ENCODE peak calls at places on chromosomes 6 and 20, in six cellular contexts. G is GM23248, X is fibroblast of lung, K is SK-N-SH, S is GM12878, W is OCI-LY7. Z is an unnamed sample.

GRCh38 chr6:44481056-44481455 is 93.5 kb downstream of the CDC5L start:
- DNase-seq in S (no peak), X (no peak), W (no peak), K (no peak), G (no peak), Z (no peak)

GRCh38 chr6:16712250-16712930 is 48.9 kb downstream of the ATXN1 start:
- DNase-seq in X (no peak), S (no peak), W (no peak), G (no peak), K (no peak), Z (no peak)

GRCh38 chr6:54935739-54936138 is 89.2 kb downstream of the FAM83B start:
- DNase-seq in W (no peak), X (peak), K (no peak), S (no peak), G (peak), Z (no peak)

GRCh38 chr6:134480593-134480992 is 162.7 kb upstream of the SGK1 start:
- DNase-seq in G (peak), S (no peak), W (no peak), X (peak), K (no peak), Z (no peak)

GRCh38 chr20:47717421-47717820 is 67.9 kb downstream of the SULF2 start:
- DNase-seq in K (no peak), X (no peak), G (no peak), S (no peak), W (no peak), Z (no peak)

GRCh38 chr6:138600726-138601125 is 101.4 kb upstream of the NHSL1 start:
- DNase-seq in S (no peak), W (no peak), X (peak), G (peak), K (no peak), Z (no peak)

GRCh38 chr6:56984374-56984773 is 29.5 kb downstream of the BEND6 start:
- DNase-seq in G (peak), X (peak), K (no peak), W (no peak), S (no peak), Z (no peak)

GRCh38 chr6:161837854-161838253 is 564.0 kb upstream of the AGPAT4 start:
- DNase-seq in G (no peak), S (no peak), X (peak), W (no peak), K (no peak), Z (no peak)

GRCh38 chr6:170137176-170137891 is 153.5 kb downstream of the DLL1 start:
- DNase-seq in W (no peak), G (peak), S (no peak), X (no peak), K (no peak), Z (peak)

GRCh38 chr6:16440656-16441212 is 202.3 kb downstream of the GMPR start:
- DNase-seq in X (no peak), W (no peak), G (no peak), K (no peak), S (no peak), Z (no peak)

GRCh38 chr6:32972353-32973143 is 4.2 kb downstream of the BRD2 start:
- DNase-seq in K (peak), G (peak), X (no peak), W (peak), S (no peak), Z (peak)

GRCh38 chr6:115310156-115310555 is 750.5 kb downstream of the FRK start:
- DNase-seq in S (no peak), W (no peak), G (no peak), X (no peak), K (no peak), Z (no peak)

GRCh38 chr6:71544028-71544427 is 255.4 kb downstream of the OGFRL1 start:
- DNase-seq in K (no peak), S (no peak), X (peak), G (peak), W (no peak), Z (no peak)

GRCh38 chr6:129605095-129605494 is 104.9 kb downstream of the ARHGAP18 start:
- DNase-seq in X (no peak), G (no peak), S (no peak), W (no peak), K (no peak), Z (no peak)

GRCh38 chr20:2955257-2955950 is 82.1 kb downstream of the PTPRA start:
- DNase-seq in G (peak), W (no peak), S (no peak), K (no peak), X (no peak), Z (no peak)

GRCh38 chr6:111590209-111590955 is 15.3 kb downstream of the TRAF3IP2 start:
- DNase-seq in G (peak), X (no peak), K (no peak), W (no peak), S (no peak), Z (no peak)

GRCh38 chr6:57159127-57159526 is 13.0 kb upstream of the BAG2 start:
- DNase-seq in S (no peak), X (no peak), K (no peak), G (no peak), W (no peak), Z (no peak)

GRCh38 chr6:43667245-43668150 is 20.1 kb downstream of the MRPS18A start:
- DNase-seq in X (peak), S (no peak), W (peak), K (peak), G (peak), Z (peak)

GRCh38 chr6:87944541-87944954 is 103.1 kb upstream of the SPACA1 start:
- DNase-seq in W (peak), G (peak), X (peak), K (peak), S (no peak), Z (peak)

GRCh38 chr6:125942677-125943527 is 13.7 kb upstream of the HINT3 start:
- DNase-seq in G (peak), W (no peak), X (peak), K (no peak), S (no peak), Z (peak)

GRCh38 chr6:158518196-158519127 is 41.4 kb upstream of the TMEM181 start:
- DNase-seq in W (peak), K (peak), X (peak), G (peak), S (peak), Z (peak)

GRCh38 chr6:168525114-168525513 is 84.1 kb downstream of the SMOC2 start:
- DNase-seq in X (no peak), K (no peak), G (no peak), S (no peak), W (no peak), Z (no peak)

GRCh38 chr6:759729-760128 is 66.8 kb upstream of the EXOC2 start:
- DNase-seq in S (no peak), G (no peak), K (no peak), W (no peak), X (no peak), Z (no peak)

GRCh38 chr6:133890941-133891813 is 2.3 kb downstream of the TCF21 start:
- DNase-seq in G (peak), K (peak), X (no peak), W (no peak), S (no peak), Z (peak)

GRCh38 chr6:159914565-159914923 is 23.8 kb downstream of the MAS1 start:
- DNase-seq in K (no peak), G (no peak), S (no peak), W (no peak), X (no peak), Z (no peak)

GRCh38 chr20:11556410-11556809 is 361.3 kb upstream of the BTBD3 start:
- DNase-seq in W (no peak), G (no peak), X (no peak), K (no peak), S (no peak), Z (no peak)

GRCh38 chr6:63804381-63804956 is 168.9 kb downstream of the PHF3 start:
- DNase-seq in S (no peak), G (peak), W (no peak), X (peak), K (peak), Z (no peak)

GRCh38 chr6:20238688-20239587 is 26.7 kb upstream of the MBOAT1 start:
- DNase-seq in X (no peak), S (no peak), G (no peak), K (no peak), W (no peak), Z (no peak)

GRCh38 chr6:129641344-129641743 is 68.6 kb downstream of the ARHGAP18 start:
- DNase-seq in S (no peak), X (peak), K (no peak), G (peak), W (no peak), Z (peak)

GRCh38 chr6:151240861-151241642 is 1.3 kb downstream of the AKAP12 start:
- DNase-seq in S (no peak), G (peak), W (no peak), X (peak), K (peak), Z (peak)

GRCh38 chr6:148874698-148875293 is 128.0 kb downstream of the UST start:
- DNase-seq in G (peak), K (no peak), X (peak), W (no peak), S (no peak), Z (peak)

GRCh38 chr6:5764401-5764955 is 242.2 kb downstream of the NRN1 start:
- DNase-seq in G (peak), S (peak), X (peak), W (no peak), K (no peak), Z (peak)

GRCh38 chr20:24702501-24703283 is 233.3 kb downstream of the SYNDIG1 start:
- DNase-seq in S (no peak), X (no peak), G (no peak), K (no peak), W (no peak), Z (peak)

GRCh38 chr20:33337531-33338165 is 54.6 kb downstream of the BPIFB1 start:
- DNase-seq in W (no peak), K (no peak), S (peak), X (no peak), G (no peak), Z (no peak)
- H3K4me2 ChIP-seq in W (peak), K (no peak), S (peak), X (no peak), G (no peak), Z (peak)

GRCh38 chr6:45698046-45698445 is 317.6 kb downstream of the CLIC5 start:
- DNase-seq in W (no peak), S (no peak), K (no peak), X (no peak), G (peak), Z (no peak)
- H2AFZ ChIP-seq in W (no peak), S (no peak), K (no peak), X (no peak), G (peak), Z (no peak)

DNA sequence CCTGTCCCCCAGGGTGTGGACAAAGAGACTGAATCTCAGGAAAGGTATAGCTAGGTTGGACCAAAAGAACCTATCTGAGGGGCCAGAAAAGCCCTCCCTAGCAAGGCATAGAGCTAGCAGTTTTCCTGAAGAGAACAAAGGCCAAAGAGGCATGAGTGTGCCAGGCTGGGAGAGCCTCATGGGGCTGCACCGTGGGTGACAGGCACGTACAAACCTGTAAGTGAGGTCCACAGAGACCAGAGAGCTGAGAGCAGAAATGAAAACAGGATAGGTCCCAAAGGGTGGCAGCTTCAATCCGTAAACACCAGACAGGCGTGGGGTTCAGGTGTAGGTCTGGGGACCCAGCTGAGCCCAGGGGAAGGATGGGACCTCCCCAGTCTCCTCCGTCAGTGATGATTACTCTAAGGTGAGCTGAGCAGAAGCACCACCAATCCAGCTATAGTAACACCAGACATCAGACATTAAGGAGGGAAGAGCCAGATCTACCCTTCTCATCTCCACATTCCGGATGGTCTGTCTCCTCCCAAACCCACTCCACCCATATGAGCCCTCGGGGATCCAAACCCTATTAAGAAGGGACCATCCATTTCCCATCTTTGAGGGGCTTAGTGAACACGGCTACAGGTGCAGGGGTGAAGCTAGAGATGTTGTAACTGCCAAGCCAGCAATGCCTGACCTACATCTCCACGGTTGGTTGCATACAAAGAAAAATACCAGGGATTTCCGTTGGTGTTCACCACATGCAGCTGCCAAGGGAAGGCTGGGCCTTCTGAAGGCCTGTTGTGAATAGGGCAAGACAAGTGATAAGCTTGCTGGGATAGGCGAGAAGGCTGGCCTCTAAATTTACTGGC is 38.3 kb downstream of the BCL2L1 start:
- DNase-seq in G (no peak), W (peak), K (no peak), X (peak), S (no peak), Z (no peak)
- H3K4me2 ChIP-seq in G (no peak), W (peak), K (no peak), X (no peak), S (peak), Z (no peak)

DNA sequence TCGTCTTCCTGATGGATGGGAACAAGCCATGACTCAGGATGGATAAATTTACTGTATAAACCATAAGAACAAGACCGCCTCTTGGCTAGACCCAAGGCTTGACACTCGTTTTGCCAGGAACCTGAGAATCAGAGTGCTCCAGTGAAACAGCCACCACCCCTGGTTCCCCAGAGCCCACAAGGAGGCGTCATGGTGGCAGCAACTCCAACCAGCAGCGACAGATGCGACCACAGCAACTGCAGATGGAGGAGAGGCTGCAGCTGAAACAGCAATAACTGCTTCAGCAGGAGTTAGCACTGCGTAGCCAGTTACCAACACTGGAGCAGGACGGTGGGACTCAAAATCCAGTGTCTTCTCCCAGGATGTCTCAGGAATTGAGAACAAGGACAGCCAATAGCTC is 100.9 kb upstream of the SAMD5 start:
- DNase-seq in X (no peak), K (no peak), W (no peak), G (no peak), S (no peak), Z (no peak)
- H2AFZ ChIP-seq in X (no peak), K (no peak), W (no peak), G (no peak), S (no peak), Z (no peak)

GRCh38 chr6:109351231-109352132 is 30.8 kb downstream of the CD164 start:
- DNase-seq in S (no peak), X (peak), K (no peak), W (no peak), G (peak), Z (no peak)
- H3K4me2 ChIP-seq in S (no peak), X (no peak), K (no peak), W (no peak), G (peak), Z (no peak)

GRCh38 chr6:91198588-91199255 is 611.9 kb upstream of the MAP3K7 start:
- DNase-seq in W (no peak), K (no peak), S (no peak), G (no peak), X (peak), Z (no peak)
- H2AFZ ChIP-seq in W (no peak), K (no peak), S (no peak), G (no peak), X (no peak), Z (no peak)

GRCh38 chr20:62849431-62849830 is 12.2 kb downstream of the TCFL5 start:
- DNase-seq in X (no peak), W (no peak), K (no peak), G (no peak), S (no peak), Z (peak)

GRCh38 chr20:62850333-62850974 is 11.2 kb downstream of the TCFL5 start:
- DNase-seq in S (no peak), G (no peak), X (no peak), W (no peak), K (no peak), Z (peak)

GRCh38 chr20:62852841-62853240 is 8.8 kb downstream of the TCFL5 start:
- DNase-seq in G (no peak), K (no peak), X (no peak), W (no peak), S (no peak), Z (no peak)

GRCh38 chr20:62854121-62854520 is 7.5 kb downstream of the TCFL5 start:
- DNase-seq in G (no peak), X (no peak), S (no peak), W (no peak), K (no peak), Z (peak)

GRCh38 chr20:62852196-62852595 is 9.4 kb downstream of the TCFL5 start:
- DNase-seq in X (no peak), W (no peak), K (no peak), S (no peak), G (no peak), Z (no peak)
- H3K4me2 ChIP-seq in X (no peak), W (no peak), K (no peak), S (no peak), G (no peak), Z (no peak)

Z was measured in osteoblast.